ENCODE peak calls at places on chromosomes 6 and 20, in four cellular contexts. R is tibial artery; M is colonic mucosa; S is CD8-positive, alpha-beta T cell. X is an unnamed sample.
A peak's percentile ranks its signal among the peaks of the same experiment; 100 is the strongest.

GRCh38 chr6:4732691-4733315 is 43.4 kb upstream of the CDYL start:
- DNase-seq in R (peak; percentile 27), M (peak; percentile 19), S (no peak), X (peak; percentile 84)

GRCh38 chr20:46767127-46767761 is 57.8 kb downstream of the SLC2A10 start:
- DNase-seq in R (no peak), M (peak; percentile 60), S (no peak), X (peak; percentile 70)

GRCh38 chr6:156563710-156564109 is 213.5 kb upstream of the ARID1B start:
- DNase-seq in R (no peak), M (no peak), S (no peak), X (peak; percentile 47)

GRCh38 chr6:156420172-156420993 is 356.8 kb upstream of the ARID1B start:
- DNase-seq in R (no peak), M (no peak), S (no peak), X (no peak)

GRCh38 chr6:47075741-47076421 is 33.7 kb upstream of the ADGRF1 start:
- DNase-seq in R (no peak), M (no peak), S (no peak), X (no peak)

GRCh38 chr20:58682656-58683055 is 9.9 kb upstream of the NPEPL1 start:
- DNase-seq in R (no peak), M (no peak), S (no peak), X (no peak)

GRCh38 chr6:50390416-50390815 is 322.9 kb upstream of the TFAP2D start:
- DNase-seq in R (no peak), M (no peak), S (no peak), X (no peak)

GRCh38 chr20:3710703-3711417 is 1.5 kb downstream of the SIGLEC1 start:
- DNase-seq in R (peak; percentile 69), M (peak; percentile 75), S (peak; percentile 69), X (peak; percentile 71)

GRCh38 chr20:461254-462198 is 807 bp downstream of the TBC1D20 start:
- DNase-seq in R (peak; percentile 31), M (peak; percentile 56), S (peak; percentile 37), X (peak; percentile 75)

GRCh38 chr20:25739615-25740320 is 43.1 kb upstream of the ZNF337 start:
- DNase-seq in R (no peak), M (no peak), S (no peak), X (no peak)

GRCh38 chr6:3355358-3356055 is 96.8 kb downstream of the PSMG4 start:
- DNase-seq in R (peak; percentile 74), M (peak; percentile 56), S (no peak), X (no peak)

GRCh38 chr20:37886851-37887297 is 16.1 kb upstream of the VSTM2L start:
- DNase-seq in R (no peak), M (no peak), S (no peak), X (no peak)

GRCh38 chr6:160534050-160534696 is 129.9 kb downstream of the LPA start:
- DNase-seq in R (peak; percentile 54), M (peak; percentile 42), S (peak; percentile 51), X (peak; percentile 68)

GRCh38 chr6:89404512-89404911 is 7.6 kb downstream of the RRAGD start:
- DNase-seq in R (no peak), M (no peak), S (no peak), X (no peak)

GRCh38 chr20:23021941-23022340 is 13.2 kb upstream of the SSTR4 start:
- DNase-seq in R (no peak), M (no peak), S (no peak), X (no peak)

GRCh38 chr20:29741894-29742698 is 1515.4 kb upstream of the DEFB115 start:
- DNase-seq in R (no peak), M (no peak), S (no peak), X (no peak)

GRCh38 chr20:55641497-55641896 is 363.8 kb downstream of the CBLN4 start:
- DNase-seq in R (no peak), M (no peak), S (no peak), X (no peak)

GRCh38 chr6:146545608-146546007 is 2.0 kb downstream of the RAB32 start:
- DNase-seq in R (no peak), M (peak; percentile 22), S (no peak), X (peak; percentile 17)
- H3K4me3 ChIP-seq in R (peak overlapping the region; percentile 79), M (peak overlapping the region; percentile 64), S (no peak overlapping the region), X (peak overlapping the region; percentile 73)

DNA sequence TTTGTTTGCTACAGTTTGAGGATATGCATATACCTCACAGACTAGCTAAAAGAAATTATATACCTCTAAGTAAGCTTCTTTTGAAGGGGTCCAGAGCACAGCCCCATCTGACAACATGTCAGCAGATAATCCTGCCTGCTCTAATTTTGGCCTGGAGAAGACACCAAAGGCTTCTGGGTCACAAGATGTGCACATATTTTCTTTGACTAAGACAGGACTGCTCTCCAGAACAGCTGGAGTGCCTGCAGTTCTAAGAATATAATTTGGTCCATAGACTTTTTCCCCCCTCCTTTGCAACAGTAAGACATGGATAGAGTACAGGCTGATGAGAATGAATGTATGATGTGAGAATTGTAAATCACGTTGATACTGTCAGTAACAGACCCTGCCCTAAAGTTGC is 107.9 kb upstream of the KCNK16 start:
- DNase-seq in R (no peak), M (no peak), S (no peak), X (no peak)
- H3K4me3 ChIP-seq in R (no peak overlapping the region), M (no peak overlapping the region), S (no peak overlapping the region), X (no peak overlapping the region)

GRCh38 chr20:41355192-41355591 is 11.4 kb downstream of the EMILIN3 start:
- DNase-seq in R (no peak), M (no peak), S (no peak), X (no peak)

GRCh38 chr20:41355598-41356203 is 10.9 kb downstream of the EMILIN3 start:
- DNase-seq in R (no peak), M (no peak), S (no peak), X (no peak)

GRCh38 chr20:41352106-41352505 is 11.5 kb downstream of the LPIN3 start:
- DNase-seq in R (no peak), M (no peak), S (no peak), X (no peak)

GRCh38 chr20:41352666-41353065 is 12.0 kb downstream of the LPIN3 start:
- DNase-seq in R (no peak), M (no peak), S (no peak), X (no peak)

DNA sequence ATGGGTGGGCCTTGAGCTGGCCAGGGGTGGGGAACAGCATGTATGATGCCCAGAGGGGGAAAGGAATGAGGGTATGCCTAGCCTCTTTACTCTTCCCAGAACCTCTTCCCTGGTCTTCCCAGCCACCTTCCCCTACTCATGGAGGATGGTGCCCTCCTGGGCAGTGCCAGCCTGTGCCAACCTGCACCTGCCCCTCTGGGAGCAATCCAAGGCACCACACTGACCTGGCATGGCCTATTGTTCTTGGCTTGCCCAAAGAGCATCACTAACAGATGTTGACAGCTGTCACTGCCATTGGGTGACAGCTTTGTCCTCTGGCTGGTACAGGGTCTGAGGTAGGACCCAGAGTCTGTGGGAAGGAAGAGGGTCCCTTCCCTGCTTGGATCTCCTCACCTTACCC is 12.9 kb downstream of the LPIN3 start:
- DNase-seq in R (no peak), M (no peak), S (no peak), X (no peak)
- H3K4me3 ChIP-seq in R (no peak overlapping the region), M (no peak overlapping the region), S (no peak overlapping the region), X (no peak overlapping the region)

DNA sequence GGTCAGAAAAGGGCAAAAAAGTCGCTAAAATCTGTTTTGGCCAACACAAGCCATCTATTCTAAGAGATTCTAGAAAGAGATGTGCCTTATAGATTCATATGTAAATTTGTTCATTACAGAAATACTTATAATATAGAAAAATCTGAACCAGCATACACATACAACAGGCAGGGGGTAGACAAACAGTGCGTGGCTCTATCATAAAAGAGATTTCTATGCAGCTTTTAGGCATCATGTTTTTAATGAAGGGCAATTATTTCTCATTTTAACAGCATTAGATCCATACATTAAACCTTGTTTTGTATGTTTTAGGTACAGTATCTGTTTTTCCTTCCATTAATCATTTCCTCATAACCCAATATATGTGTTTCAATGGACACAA is 664 bp downstream of the BTN3A3 start:
- DNase-seq in R (no peak), M (no peak), S (no peak), X (no peak)
- H3K4me3 ChIP-seq in R (peak overlapping the region; percentile 55), M (peak overlapping the region; percentile 36), S (peak overlapping the region; percentile 84), X (no peak overlapping the region)

GRCh38 chr6:130776287-130776925 is 50.8 kb upstream of the SMLR1 start:
- DNase-seq in R (no peak), M (no peak), S (no peak), X (no peak)
- H3K4me3 ChIP-seq in R (no peak overlapping the region), M (no peak overlapping the region), S (no peak overlapping the region), X (no peak overlapping the region)

GRCh38 chr20:63858393-63859165 is 2.7 kb upstream of the ABHD16B start:
- DNase-seq in R (no peak), M (peak; percentile 22), S (no peak), X (no peak)
- H3K4me3 ChIP-seq in R (no peak overlapping the region), M (no peak overlapping the region), S (peak overlapping the region; percentile 46), X (no peak overlapping the region)

GRCh38 chr6:133206942-133207341 is 34.2 kb upstream of the EYA4 start:
- DNase-seq in R (no peak), M (no peak), S (no peak), X (no peak)
- H3K4me3 ChIP-seq in R (no peak overlapping the region), M (no peak overlapping the region), S (no peak overlapping the region), X (no peak overlapping the region)

GRCh38 chr6:5851261-5851757 is 155.4 kb downstream of the NRN1 start:
- DNase-seq in R (no peak), M (peak; percentile 78), S (peak; percentile 56), X (peak; percentile 83)
- H3K4me3 ChIP-seq in R (peak overlapping the region; percentile 22), M (peak overlapping the region; percentile 52), S (peak overlapping the region; percentile 71), X (peak overlapping the region; percentile 21)

GRCh38 chr6:33124525-33124901 is 48.7 kb downstream of the HLA-DPB1 start:
- DNase-seq in R (no peak), M (no peak), S (no peak), X (no peak)
- H3K4me3 ChIP-seq in R (no peak overlapping the region), M (no peak overlapping the region), S (no peak overlapping the region), X (no peak overlapping the region)

GRCh38 chr6:166595949-166596348 is 9.5 kb upstream of the RAMACL start:
- DNase-seq in R (no peak), M (no peak), S (no peak), X (no peak)

GRCh38 chr6:166598441-166599138 is 12.1 kb upstream of the RAMACL start:
- DNase-seq in R (peak; percentile 79), M (no peak), S (no peak), X (peak; percentile 42)

GRCh38 chr6:166599158-166599557 is 12.7 kb upstream of the RAMACL start:
- DNase-seq in R (no peak), M (no peak), S (no peak), X (no peak)

GRCh38 chr6:166596741-166597507 is 10.4 kb upstream of the RAMACL start:
- DNase-seq in R (no peak), M (no peak), S (no peak), X (no peak)

DNA sequence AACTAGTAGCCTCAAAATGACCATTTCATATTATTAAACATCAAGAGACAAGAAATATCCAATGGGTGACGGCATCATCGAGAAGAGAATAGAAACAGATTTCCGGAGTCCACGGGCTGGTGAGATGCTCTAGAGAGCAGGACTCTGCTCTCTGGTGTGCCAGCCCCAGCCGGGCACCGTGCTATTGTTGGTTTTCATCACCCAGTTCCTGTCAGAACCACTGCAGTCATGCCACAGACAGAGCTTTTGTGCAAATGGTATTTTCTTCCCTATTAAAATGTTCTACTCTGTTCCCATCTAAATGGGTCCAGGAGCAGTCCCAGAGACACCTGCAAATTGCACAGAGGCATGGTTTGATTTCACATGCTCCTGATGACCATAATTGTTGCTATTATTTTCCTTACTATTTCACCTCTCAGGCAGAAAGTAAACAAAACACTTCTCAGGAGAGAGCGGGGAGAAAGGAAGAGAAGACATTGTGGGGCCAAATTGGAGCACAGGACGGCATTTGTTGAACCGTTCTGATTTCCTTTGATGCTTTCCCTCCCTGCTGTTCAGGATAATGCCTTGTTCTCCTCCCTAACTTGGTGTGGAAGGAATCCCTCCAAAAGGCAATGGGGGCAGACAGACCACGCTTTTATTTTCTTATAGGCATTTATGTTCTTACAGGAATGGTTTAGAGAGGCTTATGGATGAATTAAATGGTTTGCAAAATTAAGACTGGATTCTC is 11.4 kb upstream of the RAMACL start:
- DNase-seq in R (no peak), M (no peak), S (no peak), X (no peak)
- H3K4me3 ChIP-seq in R (no peak overlapping the region), M (no peak overlapping the region), S (no peak overlapping the region), X (no peak overlapping the region)

X was measured in hepatocyte.